ENCODE peak calls at places on chromosomes 5 and 9, in ten cellular contexts. H, P, N, X, L, V, J, S, O and W are unnamed samples.

GRCh38 chr5:75363726-75364495 is 26.9 kb downstream of the HMGCR start:
- DNase-seq in S (no peak), O (peak; percentile 4), X (no peak), H (no peak), P (no peak), N (peak; percentile 47), V (no peak), L (peak; percentile 18), J (peak; percentile 93), W (peak; percentile 21)

GRCh38 chr9:88579363-88579715 is 44.4 kb downstream of the NXNL2 start:
- DNase-seq in O (no peak), V (no peak), X (no peak), J (no peak), P (no peak), N (no peak), H (no peak), L (no peak), S (no peak), W (no peak)

GRCh38 chr9:98838155-98838904 is 30.9 kb downstream of the GALNT12 start:
- DNase-seq in X (no peak), S (no peak), O (no peak), V (no peak), H (no peak), J (no peak), L (no peak), N (no peak), P (no peak), W (no peak)

GRCh38 chr9:92208693-92209524 is 84.6 kb downstream of the IARS1 start:
- DNase-seq in V (no peak), X (no peak), L (no peak), H (no peak), N (no peak), P (no peak), J (no peak), S (no peak), O (no peak), W (no peak)

GRCh38 chr5:149310947-149311675 is 34.2 kb upstream of the GRPEL2 start:
- DNase-seq in X (no peak), S (no peak), V (no peak), J (peak; percentile 29), P (no peak), H (peak; percentile 44), N (no peak), L (peak; percentile 50), O (no peak), W (no peak)

GRCh38 chr5:132184588-132184987 is 43.1 kb downstream of the P4HA2 start:
- DNase-seq in S (no peak), P (no peak), N (no peak), J (no peak), L (peak; percentile 35), O (no peak), X (no peak), H (no peak), V (no peak), W (no peak)

GRCh38 chr5:176822041-176822425 is 11.7 kb downstream of the UNC5A start:
- DNase-seq in L (no peak), H (no peak), N (no peak), S (no peak), X (no peak), P (no peak), J (no peak), V (peak; percentile 87), O (no peak), W (no peak)

GRCh38 chr9:97983524-97984187 is 515 bp downstream of the ANP32B start:
- DNase-seq in J (peak; percentile 54), L (peak; percentile 38), V (peak; percentile 51), O (peak; percentile 46), X (peak; percentile 48), N (peak; percentile 37), P (peak; percentile 43), S (peak; percentile 60), H (peak; percentile 24), W (peak; percentile 29)

GRCh38 chr5:73189816-73190451 is 16.9 kb downstream of the TMEM174 start:
- DNase-seq in P (no peak), J (peak; percentile 12), L (peak; percentile 18), X (no peak), S (no peak), H (peak; percentile 70), N (no peak), V (no peak), O (peak; percentile 21), W (no peak)

GRCh38 chr9:108704156-108704852 is 151.5 kb downstream of the ACTL7B start:
- DNase-seq in X (no peak), O (no peak), V (no peak), N (no peak), J (no peak), H (no peak), P (no peak), L (peak; percentile 20), S (no peak), W (no peak)

GRCh38 chr9:133494636-133495326 is 15.9 kb upstream of the SLC2A6 start:
- DNase-seq in X (no peak), S (no peak), H (no peak), P (no peak), O (no peak), J (no peak), L (no peak), V (no peak), N (no peak), W (no peak)

GRCh38 chr9:111866976-111867375 is 29.6 kb upstream of the UGCG start:
- DNase-seq in P (no peak), X (no peak), V (peak; percentile 78), S (no peak), L (peak; percentile 73), J (no peak), N (no peak), H (peak; percentile 66), O (no peak), W (no peak)

GRCh38 chr5:169431386-169431785 is 130.4 kb upstream of the SLIT3 start:
- DNase-seq in P (no peak), H (no peak), V (no peak), L (no peak), S (no peak), N (no peak), X (no peak), J (no peak), O (no peak), W (no peak)

GRCh38 chr5:103424453-103425205 is 138.0 kb downstream of the NUDT12 start:
- DNase-seq in J (no peak), V (no peak), X (no peak), P (no peak), L (no peak), H (peak; percentile 7), S (no peak), O (no peak), N (no peak), W (no peak)

GRCh38 chr9:113131689-113132151 is 19.1 kb upstream of the SLC31A2 start:
- DNase-seq in O (no peak), J (peak; percentile 14), S (no peak), P (no peak), H (peak; percentile 22), X (no peak), L (peak; percentile 40), V (no peak), N (no peak), W (no peak)